ENCODE peak calls at places on chromosomes 3 and 15, in six cellular contexts. B is brain microvascular endothelial cell; T is ELF-1; Q is stimulated activated CD4-positive, alpha-beta T cell treated with anti-CD3 and anti-CD28 coated beads, Interleukin-1b, Interleukin-23, amount 100 ng/mL, for 4 hours; M is NCI-H345; Z is activated T-cell treated with anti-CD3 and anti-CD28 coated beads for 1 hour. V is an unnamed sample.

GRCh38 chr3:116140100-116140689 is 305.1 kb downstream of the LSAMP start:
- DNase-seq in B (no peak), T (no peak), Q (no peak), M (no peak), Z (no peak), V (peak)

GRCh38 chr3:46353639-46354410 is at the start of gene CCR2:
- DNase-seq in B (no peak), T (no peak), Q (no peak), M (no peak), Z (no peak), V (no peak)

GRCh38 chr3:117523407-117523806 is 813.8 kb downstream of the TUSC7 start:
- DNase-seq in B (no peak), T (peak), Q (no peak), M (no peak), Z (no peak), V (no peak)

GRCh38 chr3:177452487-177452886 is 255.2 kb upstream of the TBL1XR1 start:
- DNase-seq in B (peak), T (no peak), Q (no peak), M (no peak), Z (no peak), V (peak)

GRCh38 chr15:80367661-80368060 is 36.5 kb upstream of the ARNT2 start:
- DNase-seq in B (no peak), T (no peak), Q (no peak), M (no peak), Z (no peak), V (no peak)

GRCh38 chr3:61168286-61168685 is 83.0 kb downstream of the FHIT start:
- DNase-seq in B (no peak), T (peak), Q (no peak), M (no peak), Z (no peak), V (no peak)

GRCh38 chr15:68097029-68097428 is 42.9 kb downstream of the PIAS1 start:
- DNase-seq in B (no peak), T (no peak), Q (no peak), M (no peak), Z (no peak), V (no peak)

GRCh38 chr3:56123487-56123886 is 344.8 kb downstream of the ERC2 start:
- DNase-seq in B (no peak), T (peak), Q (no peak), M (no peak), Z (no peak), V (no peak)

GRCh38 chr3:73552700-73553099 is 72.0 kb downstream of the PDZRN3 start:
- DNase-seq in B (peak), T (no peak), Q (no peak), M (no peak), Z (no peak), V (no peak)

GRCh38 chr15:93829115-93829849 is 402.1 kb upstream of the MCTP2 start:
- DNase-seq in B (peak), T (peak), Q (no peak), M (peak), Z (no peak), V (no peak)

GRCh38 chr3:98601180-98601579 is 7.8 kb upstream of the CPOX start:
- DNase-seq in B (no peak), T (no peak), Q (no peak), M (no peak), Z (no peak), V (no peak)

GRCh38 chr15:88324241-88325065 is 67.9 kb upstream of the NTRK3 start:
- DNase-seq in B (no peak), T (no peak), Q (no peak), M (no peak), Z (no peak), V (no peak)

GRCh38 chr15:100721758-100722550 is 119.6 kb downstream of the ASB7 start:
- DNase-seq in B (peak), T (no peak), Q (no peak), M (peak), Z (no peak), V (no peak)

GRCh38 chr3:116051040-116051439 is 394.2 kb downstream of the LSAMP start:
- DNase-seq in B (no peak), T (no peak), Q (no peak), M (no peak), Z (no peak), V (no peak)

GRCh38 chr3:100521439-100521845 is 29.0 kb downstream of the TMEM45A start:
- DNase-seq in B (no peak), T (no peak), Q (no peak), M (no peak), Z (no peak), V (no peak)

GRCh38 chr3:33777996-33778395 is 20.4 kb upstream of the PDCD6IP start:
- DNase-seq in B (no peak), T (no peak), Q (no peak), M (no peak), Z (no peak), V (no peak)

GRCh38 chr3:136110481-136110880 is 85.7 kb downstream of the MSL2 start:
- DNase-seq in B (no peak), T (no peak), Q (no peak), M (no peak), Z (no peak), V (no peak)

GRCh38 chr3:101926594-101927105 is 77.3 kb downstream of the NFKBIZ start:
- DNase-seq in B (no peak), T (no peak), Q (no peak), M (no peak), Z (no peak), V (no peak)

GRCh38 chr3:52893723-52894122 is 3.6 kb downstream of the STIMATE start:
- DNase-seq in B (no peak), T (no peak), Q (no peak), M (no peak), Z (no peak), V (no peak)

GRCh38 chr3:109772520-109772919 is 435.2 kb upstream of the DPPA4 start:
- DNase-seq in B (no peak), T (no peak), Q (no peak), M (no peak), Z (no peak), V (no peak)

GRCh38 chr3:69872783-69873378 is 126.7 kb upstream of the SAMMSON start:
- DNase-seq in B (no peak), T (no peak), Q (no peak), M (no peak), Z (no peak), V (no peak)

GRCh38 chr3:152285509-152285908 is 16.8 kb downstream of the MBNL1 start:
- DNase-seq in B (no peak), T (no peak), Q (no peak), M (no peak), Z (no peak), V (no peak)

GRCh38 chr15:66751579-66751978 is 49.5 kb downstream of the SMAD6 start:
- DNase-seq in B (no peak), T (no peak), Q (no peak), M (peak), Z (no peak), V (no peak)

GRCh38 chr3:157081681-157082210 is 78.2 kb downstream of the CCNL1 start:
- DNase-seq in B (peak), T (peak), Q (peak), M (no peak), Z (peak), V (no peak)

GRCh38 chr3:14630404-14631100 is 21.0 kb upstream of the CCDC174 start:
- DNase-seq in B (no peak), T (no peak), Q (no peak), M (peak), Z (no peak), V (no peak)

GRCh38 chr3:41751597-41751996 is 210.3 kb downstream of the ULK4 start:
- DNase-seq in B (no peak), T (no peak), Q (no peak), M (no peak), Z (no peak), V (no peak)

GRCh38 chr15:77369168-77369567 is 50.7 kb downstream of the PEAK1 start:
- DNase-seq in B (no peak), T (no peak), Q (no peak), M (no peak), Z (no peak), V (no peak)

GRCh38 chr3:15815696-15816095 is 17.9 kb upstream of the ANKRD28 start:
- DNase-seq in B (no peak), T (no peak), Q (no peak), M (no peak), Z (no peak), V (peak)

GRCh38 chr3:9852528-9852927 is 8.7 kb upstream of the RPUSD3 start:
- DNase-seq in B (no peak), T (no peak), Q (no peak), M (no peak), Z (no peak), V (no peak)

GRCh38 chr3:71025010-71025409 is 558.5 kb downstream of the FOXP1 start:
- DNase-seq in B (no peak), T (no peak), Q (no peak), M (no peak), Z (no peak), V (no peak)

GRCh38 chr3:15386352-15386751 is 41.0 kb downstream of the METTL6 start:
- DNase-seq in B (no peak), T (no peak), Q (no peak), M (no peak), Z (no peak), V (no peak)

GRCh38 chr3:57956119-57956832 is 51.9 kb upstream of the FLNB start:
- DNase-seq in B (peak), T (no peak), Q (no peak), M (no peak), Z (no peak), V (no peak)

GRCh38 chr3:76497636-76498035 is 542.3 kb upstream of the ROBO2 start:
- DNase-seq in B (peak), T (peak), Q (no peak), M (no peak), Z (no peak), V (no peak)

GRCh38 chr3:94234177-94234788 is 171.4 kb downstream of the NSUN3 start:
- DNase-seq in B (peak), T (no peak), Q (no peak), M (no peak), Z (no peak), V (peak)

GRCh38 chr15:72592676-72593075 is 61.8 kb upstream of the GOLGA6B start:
- DNase-seq in B (no peak), T (no peak), Q (no peak), M (no peak), Z (no peak), V (no peak)

GRCh38 chr3:43995929-43996378 is 245.7 kb upstream of the TOPAZ1 start:
- DNase-seq in B (no peak), T (no peak), Q (no peak), M (no peak), Z (no peak), V (no peak)

GRCh38 chr3:140206196-140207040 is 271.4 kb downstream of the CLSTN2 start:
- DNase-seq in B (peak), T (peak), Q (no peak), M (peak), Z (no peak), V (no peak)

GRCh38 chr15:52103217-52104207 is 9.1 kb downstream of the BCL2L10 start:
- DNase-seq in B (peak), T (no peak), Q (no peak), M (no peak), Z (no peak), V (no peak)

GRCh38 chr3:39372831-39373230 is 10.3 kb upstream of the SLC25A38 start:
- DNase-seq in B (no peak), T (no peak), Q (no peak), M (no peak), Z (no peak), V (no peak)

GRCh38 chr3:193742628-193743027 is 149.6 kb downstream of the OPA1 start:
- DNase-seq in B (no peak), T (no peak), Q (no peak), M (no peak), Z (no peak), V (no peak)

V was measured in NCI-H2227 treated with DMSO at 0.1 percent for 48 hours.